ENCODE peak calls at places on chromosome 9, in six cellular contexts. One of them, this sample, is unnamed.

GRCh38 chr9:18447131-18447530 is 26.8 kb upstream of the ADAMTSL1 start:
- DNase-seq in GM06990: no peak
- DNase-seq in neural progenitor cell: no peak
- DNase-seq in heart left ventricle: no peak
- DNase-seq in fibroblast of mammary gland: peak; percentile 53
- DNase-seq in foreskin fibroblast: peak; percentile 35
- DNase-seq in this sample: peak; percentile 76

GRCh38 chr9:87909310-87910041 is 8.3 kb upstream of the SPATA31C1 start:
- DNase-seq in fibroblast of mammary gland: peak; percentile 16
- DNase-seq in heart left ventricle: no peak
- DNase-seq in neural progenitor cell: no peak
- DNase-seq in foreskin fibroblast: no peak
- DNase-seq in GM06990: no peak
- DNase-seq in this sample: no peak

GRCh38 chr9:92097997-92098482 is 17.2 kb downstream of the SPTLC1 start:
- DNase-seq in foreskin fibroblast: peak; percentile 35
- DNase-seq in GM06990: no peak
- DNase-seq in neural progenitor cell: no peak
- DNase-seq in fibroblast of mammary gland: peak; percentile 89
- DNase-seq in heart left ventricle: peak; percentile 71
- DNase-seq in this sample: peak; percentile 64

GRCh38 chr9:34612788-34613390 is 992 bp upstream of the RPP25L start:
- DNase-seq in fibroblast of mammary gland: peak; percentile 73
- DNase-seq in heart left ventricle: peak; percentile 78
- DNase-seq in GM06990: peak; percentile 50
- DNase-seq in foreskin fibroblast: peak; percentile 89
- DNase-seq in neural progenitor cell: peak; percentile 94
- DNase-seq in this sample: peak; percentile 76

GRCh38 chr9:117002686-117003085 is 315.6 kb downstream of the TRIM32 start:
- DNase-seq in GM06990: no peak
- DNase-seq in fibroblast of mammary gland: no peak
- DNase-seq in neural progenitor cell: no peak
- DNase-seq in heart left ventricle: no peak
- DNase-seq in foreskin fibroblast: no peak
- DNase-seq in this sample: no peak

GRCh38 chr9:86285247-86285646 is 2.9 kb upstream of the ISCA1 start:
- DNase-seq in neural progenitor cell: no peak
- DNase-seq in GM06990: no peak
- DNase-seq in heart left ventricle: no peak
- DNase-seq in fibroblast of mammary gland: no peak
- DNase-seq in foreskin fibroblast: no peak
- DNase-seq in this sample: no peak

GRCh38 chr9:121861501-121862180 is 210.2 kb downstream of the DAB2IP start:
- DNase-seq in neural progenitor cell: peak; percentile 72
- DNase-seq in GM06990: no peak
- DNase-seq in fibroblast of mammary gland: peak; percentile 45
- DNase-seq in foreskin fibroblast: peak; percentile 61
- DNase-seq in heart left ventricle: peak; percentile 38
- DNase-seq in this sample: no peak

GRCh38 chr9:11794984-11795383 is 898.2 kb upstream of the TYRP1 start:
- DNase-seq in foreskin fibroblast: no peak
- DNase-seq in heart left ventricle: no peak
- DNase-seq in GM06990: no peak
- DNase-seq in neural progenitor cell: no peak
- DNase-seq in fibroblast of mammary gland: no peak
- DNase-seq in this sample: no peak

GRCh38 chr9:99831857-99832557 is 10.3 kb downstream of the NR4A3 start:
- DNase-seq in GM06990: no peak
- DNase-seq in heart left ventricle: no peak
- DNase-seq in fibroblast of mammary gland: no peak
- DNase-seq in foreskin fibroblast: no peak
- DNase-seq in neural progenitor cell: no peak
- DNase-seq in this sample: no peak

GRCh38 chr9:6877671-6878161 is 119.9 kb downstream of the KDM4C start:
- DNase-seq in heart left ventricle: no peak
- DNase-seq in GM06990: no peak
- DNase-seq in neural progenitor cell: no peak
- DNase-seq in foreskin fibroblast: peak; percentile 65
- DNase-seq in fibroblast of mammary gland: peak; percentile 47
- DNase-seq in this sample: peak; percentile 73

GRCh38 chr9:104009853-104010252 is 84.3 kb upstream of the SMC2 start:
- DNase-seq in fibroblast of mammary gland: peak; percentile 53
- DNase-seq in foreskin fibroblast: no peak
- DNase-seq in neural progenitor cell: no peak
- DNase-seq in GM06990: no peak
- DNase-seq in heart left ventricle: no peak
- DNase-seq in this sample: no peak

GRCh38 chr9:13447551-13448422 is 168.3 kb upstream of the MPDZ start:
- DNase-seq in fibroblast of mammary gland: no peak
- DNase-seq in heart left ventricle: no peak
- DNase-seq in foreskin fibroblast: no peak
- DNase-seq in GM06990: no peak
- DNase-seq in neural progenitor cell: no peak
- DNase-seq in this sample: peak; percentile 60

GRCh38 chr9:14768561-14769234 is 46.2 kb upstream of the CER1 start:
- DNase-seq in GM06990: no peak
- DNase-seq in foreskin fibroblast: peak; percentile 77
- DNase-seq in heart left ventricle: no peak
- DNase-seq in fibroblast of mammary gland: peak; percentile 66
- DNase-seq in neural progenitor cell: peak; percentile 72
- DNase-seq in this sample: peak; percentile 78

GRCh38 chr9:13278368-13279246 is 885 bp downstream of the MPDZ start:
- DNase-seq in heart left ventricle: peak; percentile 77
- DNase-seq in foreskin fibroblast: peak; percentile 70
- DNase-seq in fibroblast of mammary gland: peak; percentile 72
- DNase-seq in neural progenitor cell: peak; percentile 74
- DNase-seq in GM06990: no peak
- DNase-seq in this sample: peak; percentile 75

GRCh38 chr9:116087246-116087645 is 66.3 kb upstream of the PAPPA start:
- DNase-seq in GM06990: no peak
- DNase-seq in fibroblast of mammary gland: peak; percentile 89
- DNase-seq in heart left ventricle: peak; percentile 25
- DNase-seq in foreskin fibroblast: peak; percentile 79
- DNase-seq in neural progenitor cell: peak; percentile 18
- DNase-seq in this sample: peak; percentile 97

GRCh38 chr9:23779220-23779619 is 46.8 kb downstream of the ELAVL2 start:
- DNase-seq in GM06990: no peak
- DNase-seq in fibroblast of mammary gland: no peak
- DNase-seq in heart left ventricle: no peak
- DNase-seq in foreskin fibroblast: no peak
- DNase-seq in neural progenitor cell: peak; percentile 57
- DNase-seq in this sample: no peak

GRCh38 chr9:114132550-114132918 is 22.8 kb upstream of the COL27A1 start:
- DNase-seq in neural progenitor cell: no peak
- DNase-seq in GM06990: no peak
- DNase-seq in heart left ventricle: no peak
- DNase-seq in foreskin fibroblast: no peak
- DNase-seq in fibroblast of mammary gland: no peak
- DNase-seq in this sample: no peak

GRCh38 chr9:93093449-93094293 is 2.3 kb upstream of the CARD19 start:
- DNase-seq in heart left ventricle: peak; percentile 25
- DNase-seq in neural progenitor cell: no peak
- DNase-seq in GM06990: peak; percentile 55
- DNase-seq in fibroblast of mammary gland: no peak
- DNase-seq in foreskin fibroblast: no peak
- DNase-seq in this sample: no peak

GRCh38 chr9:14372437-14373318 is 58.7 kb upstream of the NFIB start:
- DNase-seq in foreskin fibroblast: peak; percentile 86
- DNase-seq in fibroblast of mammary gland: peak; percentile 72
- DNase-seq in heart left ventricle: peak; percentile 57
- DNase-seq in neural progenitor cell: no peak
- DNase-seq in GM06990: no peak
- DNase-seq in this sample: peak; percentile 81

GRCh38 chr9:137545123-137545522 is 5.1 kb downstream of the PNPLA7 start:
- DNase-seq in fibroblast of mammary gland: peak; percentile 91
- DNase-seq in neural progenitor cell: no peak
- DNase-seq in foreskin fibroblast: peak; percentile 37
- DNase-seq in GM06990: no peak
- DNase-seq in heart left ventricle: no peak
- DNase-seq in this sample: peak; percentile 48

GRCh38 chr9:89984214-89984613 is 379.4 kb downstream of the GADD45G start:
- DNase-seq in GM06990: no peak
- DNase-seq in foreskin fibroblast: no peak
- DNase-seq in heart left ventricle: no peak
- DNase-seq in fibroblast of mammary gland: peak; percentile 50
- DNase-seq in neural progenitor cell: no peak
- DNase-seq in this sample: peak; percentile 23

GRCh38 chr9:36021968-36022367 is 14.7 kb upstream of the RECK start:
- DNase-seq in neural progenitor cell: no peak
- DNase-seq in foreskin fibroblast: no peak
- DNase-seq in GM06990: no peak
- DNase-seq in fibroblast of mammary gland: no peak
- DNase-seq in heart left ventricle: no peak
- DNase-seq in this sample: no peak

GRCh38 chr9:134433101-134433500 is 106.8 kb downstream of the RXRA start:
- DNase-seq in foreskin fibroblast: peak; percentile 83
- DNase-seq in heart left ventricle: no peak
- DNase-seq in GM06990: no peak
- DNase-seq in fibroblast of mammary gland: peak; percentile 34
- DNase-seq in neural progenitor cell: no peak
- DNase-seq in this sample: peak; percentile 31

DNA sequence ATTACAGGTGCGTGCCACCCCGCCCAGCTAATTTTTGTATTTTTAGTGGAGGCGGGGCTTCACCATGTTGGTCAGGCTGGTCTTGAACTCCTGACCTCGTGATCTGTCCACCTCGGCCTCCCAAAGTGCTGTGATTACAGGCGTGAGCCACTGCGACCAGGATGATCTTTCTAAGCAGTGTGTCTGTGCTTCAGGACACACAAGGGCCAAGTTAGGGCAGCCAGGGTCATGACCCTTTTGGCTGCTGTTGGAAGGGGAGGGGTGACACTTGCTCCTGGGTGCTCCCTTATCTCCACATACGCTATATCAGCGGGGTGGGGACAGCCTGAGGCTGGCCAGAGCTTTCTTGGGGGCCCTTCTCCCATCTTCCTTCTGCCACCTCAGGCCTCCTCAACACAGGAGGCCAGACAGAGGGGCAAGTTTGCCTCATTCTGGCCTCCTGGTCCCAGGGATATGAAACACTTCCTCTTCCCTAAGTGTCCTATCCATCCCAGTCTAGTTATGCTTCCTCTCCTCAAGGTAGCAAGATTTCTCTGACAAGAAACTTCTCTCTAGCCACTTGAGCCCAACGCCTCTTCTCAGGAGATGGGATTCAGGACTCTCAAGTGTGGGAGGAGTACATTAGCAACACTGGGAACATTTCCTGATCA is 1.9 kb upstream of the ZNF79 start:
- DNase-seq in fibroblast of mammary gland: no peak
- DNase-seq in neural progenitor cell: no peak
- DNase-seq in heart left ventricle: no peak
- DNase-seq in foreskin fibroblast: no peak
- DNase-seq in GM06990: no peak
- DNase-seq in this sample: no peak
- H3K4me3 ChIP-seq in fibroblast of mammary gland: no peak overlapping the region
- H3K4me3 ChIP-seq in neural progenitor cell: peak overlapping the region; percentile 92
- H3K4me3 ChIP-seq in heart left ventricle: no peak overlapping the region
- H3K4me3 ChIP-seq in foreskin fibroblast: peak overlapping the region; percentile 89
- H3K4me3 ChIP-seq in GM06990: no peak overlapping the region
- H3K4me3 ChIP-seq in this sample: peak overlapping the region; percentile 92

DNA sequence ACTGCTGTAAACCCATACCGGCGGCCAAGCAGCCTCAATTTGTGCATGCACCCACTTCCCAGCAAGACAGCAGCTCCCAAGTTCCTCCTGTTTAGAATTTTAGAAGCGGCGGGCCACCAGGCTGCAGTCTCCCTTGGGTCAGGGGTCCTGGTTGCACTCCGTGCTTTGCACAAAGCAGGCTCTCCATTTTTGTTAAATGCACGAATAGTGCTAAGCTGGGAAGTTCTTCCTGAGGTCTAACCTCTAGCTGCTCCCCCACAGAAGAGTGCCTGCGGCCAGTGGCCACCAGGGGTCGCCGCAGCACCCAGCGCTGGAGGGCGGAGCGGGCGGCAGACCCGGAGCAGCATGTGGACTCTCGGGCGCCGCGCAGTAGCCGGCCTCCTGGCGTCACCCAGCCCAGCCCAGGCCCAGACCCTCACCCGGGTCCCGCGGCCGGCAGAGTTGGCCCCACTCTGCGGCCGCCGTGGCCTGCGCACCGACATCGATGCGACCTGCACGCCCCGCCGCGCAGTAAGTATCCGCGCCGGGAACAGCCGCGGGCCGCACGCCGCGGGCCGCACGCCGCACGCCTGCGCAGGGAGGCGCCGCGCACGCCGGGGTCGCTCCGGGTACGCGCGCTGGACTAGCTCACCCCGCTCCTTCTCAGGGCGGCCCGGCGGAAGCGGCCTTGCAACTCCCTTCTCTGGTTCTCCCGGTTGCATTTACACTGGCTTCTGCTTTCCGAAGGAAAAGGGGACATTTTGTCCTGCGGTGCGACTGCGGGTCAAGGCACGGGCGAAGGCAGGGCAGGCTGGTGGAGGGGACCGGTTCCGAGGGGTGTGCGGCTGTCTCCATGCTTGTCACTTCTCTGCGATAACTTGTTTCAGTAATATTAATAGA is at the start of gene FXN:
- DNase-seq in fibroblast of mammary gland: peak; percentile 75
- DNase-seq in foreskin fibroblast: peak; percentile 94
- DNase-seq in GM06990: peak; percentile 90
- DNase-seq in neural progenitor cell: peak; percentile 87
- DNase-seq in heart left ventricle: peak; percentile 87
- DNase-seq in this sample: peak; percentile 77
- H3K4me3 ChIP-seq in fibroblast of mammary gland: peak within 1 kb of the TSS; percentile 97
- H3K4me3 ChIP-seq in foreskin fibroblast: peak within 1 kb of the TSS; percentile 79
- H3K4me3 ChIP-seq in GM06990: peak within 1 kb of the TSS; percentile 82
- H3K4me3 ChIP-seq in neural progenitor cell: peak within 1 kb of the TSS; percentile 67
- H3K4me3 ChIP-seq in heart left ventricle: peak within 1 kb of the TSS; percentile 80
- H3K4me3 ChIP-seq in this sample: peak within 1 kb of the TSS; percentile 96

GRCh38 chr9:136093995-136094881 is 851 bp downstream of the NACC2 start:
- DNase-seq in fibroblast of mammary gland: peak; percentile 55
- DNase-seq in foreskin fibroblast: peak; percentile 78
- DNase-seq in GM06990: no peak
- DNase-seq in neural progenitor cell: peak; percentile 60
- DNase-seq in heart left ventricle: peak; percentile 86
- DNase-seq in this sample: peak; percentile 52
- H3K4me3 ChIP-seq in fibroblast of mammary gland: peak overlapping the region; percentile 65
- H3K4me3 ChIP-seq in foreskin fibroblast: peak overlapping the region; percentile 78
- H3K4me3 ChIP-seq in GM06990: peak overlapping the region; percentile 58
- H3K4me3 ChIP-seq in neural progenitor cell: peak overlapping the region; percentile 75
- H3K4me3 ChIP-seq in heart left ventricle: peak overlapping the region; percentile 92
- H3K4me3 ChIP-seq in this sample: peak overlapping the region; percentile 75

GRCh38 chr9:110997847-110998246 is 40.4 kb downstream of the LPAR1 start:
- DNase-seq in GM06990: no peak
- DNase-seq in heart left ventricle: no peak
- DNase-seq in fibroblast of mammary gland: peak; percentile 91
- DNase-seq in foreskin fibroblast: peak; percentile 87
- DNase-seq in neural progenitor cell: no peak
- DNase-seq in this sample: peak; percentile 68
- H3K4me3 ChIP-seq in GM06990: no peak overlapping the region
- H3K4me3 ChIP-seq in heart left ventricle: no peak overlapping the region
- H3K4me3 ChIP-seq in fibroblast of mammary gland: no peak overlapping the region
- H3K4me3 ChIP-seq in foreskin fibroblast: no peak overlapping the region
- H3K4me3 ChIP-seq in neural progenitor cell: no peak overlapping the region
- H3K4me3 ChIP-seq in this sample: no peak overlapping the region

DNA sequence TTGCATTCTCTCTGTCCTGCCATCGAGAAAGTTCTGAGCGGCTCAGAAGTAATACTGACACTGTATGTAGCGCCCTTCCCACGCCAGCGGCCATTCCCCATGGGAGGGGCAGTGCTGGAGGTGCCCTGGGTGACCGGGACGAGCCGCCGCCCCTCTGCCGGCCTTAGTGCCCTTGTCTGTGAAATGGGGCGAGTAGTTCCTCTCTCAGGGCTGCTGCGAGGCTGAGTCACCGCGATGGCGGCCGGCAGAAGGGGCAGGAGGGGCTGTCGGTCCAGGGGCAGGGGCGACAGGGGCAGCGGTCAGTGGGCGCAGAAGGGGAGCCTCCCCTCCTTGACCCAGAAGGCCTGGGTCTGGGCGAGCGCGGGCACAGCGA is 148.9 kb downstream of the GAPVD1 start:
- DNase-seq in foreskin fibroblast: no peak
- DNase-seq in fibroblast of mammary gland: no peak
- DNase-seq in heart left ventricle: no peak
- DNase-seq in neural progenitor cell: no peak
- DNase-seq in GM06990: no peak
- DNase-seq in this sample: no peak
- H3K4me3 ChIP-seq in foreskin fibroblast: peak overlapping the region; percentile 24
- H3K4me3 ChIP-seq in fibroblast of mammary gland: no peak overlapping the region
- H3K4me3 ChIP-seq in heart left ventricle: no peak overlapping the region
- H3K4me3 ChIP-seq in neural progenitor cell: no peak overlapping the region
- H3K4me3 ChIP-seq in GM06990: no peak overlapping the region
- H3K4me3 ChIP-seq in this sample: no peak overlapping the region